ENCODE peak calls at places on chromosomes 5 and 9, in six cellular contexts. T, O, L, K, Q and Z are unnamed samples.

GRCh38 chr9:94909250-94909894 is 182.9 kb downstream of the AOPEP start:
- DNase-seq in T (no peak), O (no peak), L (peak), K (no peak), Q (no peak), Z (no peak)

GRCh38 chr5:61053937-61054336 is 108.3 kb downstream of the SMIM15 start:
- DNase-seq in T (no peak), O (no peak), L (no peak), K (no peak), Q (no peak), Z (no peak)

GRCh38 chr5:74786851-74787250 is 19.8 kb downstream of the NSA2 start:
- DNase-seq in T (no peak), O (no peak), L (no peak), K (no peak), Q (no peak), Z (no peak)

GRCh38 chr5:106956187-106956586 is 714.5 kb downstream of the EFNA5 start:
- DNase-seq in T (no peak), O (no peak), L (no peak), K (no peak), Q (no peak), Z (no peak)

GRCh38 chr9:116116411-116116810 is 37.2 kb upstream of the PAPPA start:
- DNase-seq in T (no peak), O (no peak), L (no peak), K (no peak), Q (no peak), Z (no peak)

GRCh38 chr5:128538249-128539037 is 398 bp upstream of the FBN2 start:
- DNase-seq in T (peak), O (no peak), L (no peak), K (peak), Q (peak), Z (peak)

GRCh38 chr5:1764606-1764960 is 35.1 kb downstream of the MRPL36 start:
- DNase-seq in T (no peak), O (no peak), L (no peak), K (no peak), Q (no peak), Z (no peak)

GRCh38 chr9:96071245-96072124 is 196.0 kb downstream of the ERCC6L2 start:
- DNase-seq in T (no peak), O (no peak), L (peak), K (peak), Q (no peak), Z (peak)

GRCh38 chr9:3650994-3651622 is 125.3 kb upstream of the RFX3 start:
- DNase-seq in T (no peak), O (no peak), L (peak), K (no peak), Q (no peak), Z (no peak)

GRCh38 chr9:129322641-129323375 is 144.7 kb upstream of the IER5L start:
- DNase-seq in T (peak), O (no peak), L (peak), K (no peak), Q (peak), Z (no peak)

GRCh38 chr9:34016149-34016548 is 32.5 kb downstream of the UBAP2 start:
- DNase-seq in T (no peak), O (no peak), L (no peak), K (no peak), Q (no peak), Z (no peak)

GRCh38 chr5:56480305-56481146 is 247.4 kb upstream of the ANKRD55 start:
- DNase-seq in T (peak), O (peak), L (no peak), K (peak), Q (peak), Z (peak)

GRCh38 chr9:2284770-2285169 is 269.6 kb downstream of the SMARCA2 start:
- DNase-seq in T (no peak), O (no peak), L (no peak), K (no peak), Q (no peak), Z (no peak)

GRCh38 chr5:13658761-13659160 is 285.7 kb downstream of the DNAH5 start:
- DNase-seq in T (no peak), O (no peak), L (no peak), K (no peak), Q (no peak), Z (no peak)

GRCh38 chr9:14348241-14349140 is 34.5 kb upstream of the NFIB start:
- DNase-seq in T (peak), O (no peak), L (no peak), K (peak), Q (no peak), Z (no peak)

GRCh38 chr5:35884125-35884788 is 27.6 kb downstream of the IL7R start:
- DNase-seq in T (no peak), O (no peak), L (no peak), K (no peak), Q (no peak), Z (no peak)

GRCh38 chr5:965604-966344 is 42.8 kb upstream of the NKD2 start:
- DNase-seq in T (no peak), O (no peak), L (no peak), K (no peak), Q (no peak), Z (no peak)

GRCh38 chr5:129767927-129768380 is 20.1 kb downstream of the MINAR2 start:
- DNase-seq in T (no peak), O (peak), L (peak), K (peak), Q (peak), Z (peak)

GRCh38 chr9:89701221-89701798 is 96.5 kb downstream of the GADD45G start:
- DNase-seq in T (no peak), O (peak), L (peak), K (no peak), Q (no peak), Z (no peak)

GRCh38 chr9:5205071-5205470 is 19.6 kb upstream of the INSL6 start:
- DNase-seq in T (no peak), O (no peak), L (no peak), K (no peak), Q (no peak), Z (no peak)

GRCh38 chr5:143066556-143067281 is 296.5 kb downstream of the ARHGAP26 start:
- DNase-seq in T (peak), O (no peak), L (peak), K (no peak), Q (no peak), Z (no peak)

GRCh38 chr5:95915999-95916686 is 45.5 kb downstream of the ELL2 start:
- DNase-seq in T (no peak), O (no peak), L (no peak), K (no peak), Q (no peak), Z (no peak)

GRCh38 chr5:127754727-127755126 is 51.5 kb downstream of the CCDC192 start:
- DNase-seq in T (no peak), O (no peak), L (no peak), K (no peak), Q (no peak), Z (peak)

GRCh38 chr9:26742843-26743242 is 149.8 kb downstream of the CAAP1 start:
- DNase-seq in T (no peak), O (no peak), L (no peak), K (no peak), Q (no peak), Z (no peak)

DNA sequence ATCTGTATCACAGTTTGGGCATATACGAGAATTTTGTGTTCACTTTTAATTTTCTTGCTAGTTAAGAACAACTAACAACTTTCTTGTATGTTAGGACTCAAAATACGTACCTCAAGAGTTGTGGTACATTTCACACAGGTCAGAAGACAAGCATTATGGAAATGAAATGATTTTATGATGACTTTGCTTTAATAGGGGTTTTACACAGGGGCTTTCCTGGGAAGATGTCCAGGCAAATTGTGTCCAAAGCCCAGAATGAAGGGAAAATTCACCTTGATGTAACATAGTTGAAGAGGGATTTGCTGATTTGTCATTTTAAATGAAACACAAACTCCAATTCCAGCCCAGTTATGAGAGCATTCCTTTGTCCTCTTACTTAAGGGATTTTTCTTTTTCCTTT is 89.3 kb downstream of the ARL15 start:
- DNase-seq in T (no peak), O (no peak), L (no peak), K (no peak), Q (no peak), Z (no peak)
- TF ChIP-seq CTCF in T (no peak), O (no peak), L (no peak), K (no peak), Q (no peak), Z (no peak)

GRCh38 chr5:40716000-40716399 is 36.3 kb downstream of the PTGER4 start:
- DNase-seq in T (no peak), O (no peak), L (no peak), K (no peak), Q (no peak), Z (no peak)

GRCh38 chr5:40720071-40720470 is 35.7 kb downstream of the TTC33 start:
- DNase-seq in T (no peak), O (no peak), L (no peak), K (no peak), Q (no peak), Z (no peak)

GRCh38 chr5:40716590-40716989 is 36.9 kb downstream of the PTGER4 start:
- DNase-seq in T (no peak), O (no peak), L (no peak), K (no peak), Q (no peak), Z (no peak)

DNA sequence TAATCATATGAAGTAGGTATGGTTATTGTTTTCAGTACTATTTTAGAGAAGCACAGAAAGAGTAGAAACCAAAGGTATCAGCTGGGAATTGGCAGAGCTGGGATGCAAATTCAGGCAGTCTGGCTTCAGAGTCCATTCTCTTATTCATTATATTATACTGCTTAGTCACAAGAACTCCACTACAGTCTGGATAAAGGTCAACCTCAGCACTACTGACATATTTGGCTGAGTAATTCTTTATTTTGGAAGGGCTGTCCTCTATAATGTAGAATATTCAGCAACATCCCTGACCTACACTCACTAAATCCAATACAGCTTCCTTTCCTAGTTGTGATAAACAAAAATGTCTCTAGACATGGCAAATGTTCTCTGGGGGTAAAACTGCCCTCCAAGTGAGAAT is 37.6 kb downstream of the PTGER4 start:
- DNase-seq in T (no peak), O (no peak), L (no peak), K (no peak), Q (no peak), Z (no peak)
- TF ChIP-seq CTCF in T (no peak), O (no peak), L (no peak), K (no peak), Q (no peak), Z (no peak)

GRCh38 chr5:149732500-149733128 is 2.5 kb downstream of the PPARGC1B start:
- DNase-seq in T (peak), O (no peak), L (no peak), K (no peak), Q (peak), Z (no peak)

GRCh38 chr5:149731332-149731616 is 1.2 kb downstream of the PPARGC1B start:
- DNase-seq in T (no peak), O (no peak), L (no peak), K (peak), Q (no peak), Z (peak)

GRCh38 chr5:149731617-149732400 is 1.7 kb downstream of the PPARGC1B start:
- DNase-seq in T (peak), O (peak), L (peak), K (peak), Q (peak), Z (peak)

GRCh38 chr5:149729150-149729549 is 960 bp upstream of the PPARGC1B start:
- DNase-seq in T (no peak), O (no peak), L (no peak), K (no peak), Q (no peak), Z (no peak)

DNA sequence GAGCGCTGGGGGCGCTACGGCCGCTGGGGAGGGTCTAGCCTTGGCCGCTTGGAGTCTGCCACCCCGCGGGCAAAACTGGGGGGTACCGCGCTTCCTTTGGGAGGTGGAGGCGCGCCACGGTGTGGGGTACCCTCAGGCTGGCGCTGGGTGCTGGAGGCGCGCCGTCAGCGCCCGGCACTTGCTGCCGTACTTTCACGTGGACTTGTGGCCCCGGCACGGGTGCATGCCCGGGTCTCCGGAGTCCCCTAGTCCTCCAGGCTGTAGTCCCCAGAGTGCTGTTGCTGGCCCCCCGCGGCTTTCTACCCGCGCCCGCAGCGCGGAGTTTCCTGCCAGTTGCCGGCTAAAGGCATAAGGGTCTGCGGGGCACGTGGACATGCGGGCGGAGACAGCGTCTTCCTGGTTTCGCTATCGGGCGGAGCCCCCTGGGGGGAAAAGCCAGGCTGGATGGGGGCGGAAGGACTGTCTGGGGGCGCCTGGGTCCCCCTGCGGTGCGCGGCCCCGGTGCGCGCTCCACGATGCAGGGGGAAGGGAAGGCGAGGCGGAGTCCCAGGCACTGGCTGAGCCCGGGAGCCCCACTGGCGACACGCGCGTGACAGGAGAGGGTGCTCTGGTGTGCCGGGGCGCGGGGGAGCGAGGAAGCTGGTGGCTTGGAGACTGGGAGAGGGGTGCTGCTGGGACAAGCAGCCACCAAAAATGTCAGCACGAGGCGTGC is 666 bp downstream of the PPARGC1B start:
- DNase-seq in T (peak), O (peak), L (peak), K (peak), Q (peak), Z (peak)
- TF ChIP-seq CTCF in T (no peak), O (no peak), L (no peak), K (no peak), Q (no peak), Z (no peak)

DNA sequence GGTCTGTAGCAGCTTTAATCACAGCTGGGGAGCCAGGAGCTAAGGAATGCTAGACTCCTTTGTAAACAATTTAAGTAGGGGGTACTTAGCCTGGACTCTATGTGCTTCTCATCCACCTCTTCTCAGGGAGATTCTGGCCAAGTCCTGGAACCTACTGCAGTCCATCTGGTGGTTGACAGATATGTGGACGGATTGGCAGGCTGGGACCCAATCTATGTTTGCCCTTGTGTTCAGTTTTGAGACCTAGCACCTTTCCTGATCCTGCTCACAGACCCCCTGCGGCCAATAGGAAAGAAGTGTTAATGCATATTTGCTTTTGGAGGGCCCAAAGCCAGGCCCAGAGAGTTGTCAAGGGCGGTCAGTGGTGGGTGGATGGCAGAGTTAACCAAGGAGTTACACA is 6.4 kb downstream of the SLC22A5 start:
- DNase-seq in T (no peak), O (no peak), L (no peak), K (no peak), Q (no peak), Z (no peak)
- TF ChIP-seq CTCF in T (no peak), O (no peak), L (no peak), K (no peak), Q (no peak), Z (no peak)

DNA sequence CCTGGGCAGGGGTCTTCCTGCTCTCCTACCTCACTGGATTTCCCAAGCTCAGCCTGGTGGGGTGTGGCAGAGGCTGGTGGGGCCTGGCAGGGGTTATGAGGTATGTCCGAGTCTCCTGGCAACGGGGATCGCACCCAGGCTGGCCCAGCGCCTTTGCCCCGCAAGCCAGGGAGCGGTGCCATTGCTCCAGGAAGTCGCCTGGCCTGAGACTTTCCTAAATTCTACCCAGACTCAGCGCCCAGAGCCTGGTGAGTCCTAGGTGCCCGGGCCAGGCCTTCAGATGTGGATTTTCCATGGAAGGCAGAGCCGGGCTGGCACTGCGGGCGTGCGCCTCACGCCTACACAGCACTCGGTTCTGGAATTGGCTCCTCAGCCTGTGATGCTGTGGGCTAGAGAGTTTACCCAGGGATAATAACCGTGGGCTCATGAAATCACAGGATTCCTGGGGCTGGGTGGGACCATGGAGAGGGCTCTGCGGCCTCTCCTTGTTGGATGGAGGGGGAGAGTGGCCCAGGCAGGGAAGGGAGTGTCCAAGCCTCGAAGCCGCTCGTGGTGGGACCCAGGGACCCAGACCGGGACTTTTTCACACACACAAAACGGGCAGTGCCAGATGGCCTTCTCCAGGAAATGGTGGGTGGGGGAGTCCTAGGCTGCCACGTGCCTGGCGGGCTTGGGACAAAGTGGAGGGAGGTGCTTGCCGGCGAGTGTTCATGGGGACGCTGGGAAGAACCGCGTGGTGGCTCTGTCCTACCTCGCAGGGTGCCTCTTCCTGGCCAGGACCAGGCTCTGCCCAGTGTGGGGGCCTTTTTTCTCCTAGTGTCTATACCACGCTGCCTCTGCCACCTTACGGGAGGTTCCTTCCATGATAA is 155.2 kb upstream of the COL5A1 start:
- DNase-seq in T (peak), O (peak), L (no peak), K (no peak), Q (peak), Z (no peak)
- TF ChIP-seq CTCF in T (no peak), O (no peak), L (no peak), K (no peak), Q (no peak), Z (no peak)

GRCh38 chr5:9099681-9100080 is 446.2 kb downstream of the SEMA5A start:
- DNase-seq in T (no peak), O (no peak), L (no peak), K (no peak), Q (no peak), Z (no peak)
- TF ChIP-seq CTCF in T (no peak), O (no peak), L (no peak), K (no peak), Q (no peak), Z (no peak)

DNA sequence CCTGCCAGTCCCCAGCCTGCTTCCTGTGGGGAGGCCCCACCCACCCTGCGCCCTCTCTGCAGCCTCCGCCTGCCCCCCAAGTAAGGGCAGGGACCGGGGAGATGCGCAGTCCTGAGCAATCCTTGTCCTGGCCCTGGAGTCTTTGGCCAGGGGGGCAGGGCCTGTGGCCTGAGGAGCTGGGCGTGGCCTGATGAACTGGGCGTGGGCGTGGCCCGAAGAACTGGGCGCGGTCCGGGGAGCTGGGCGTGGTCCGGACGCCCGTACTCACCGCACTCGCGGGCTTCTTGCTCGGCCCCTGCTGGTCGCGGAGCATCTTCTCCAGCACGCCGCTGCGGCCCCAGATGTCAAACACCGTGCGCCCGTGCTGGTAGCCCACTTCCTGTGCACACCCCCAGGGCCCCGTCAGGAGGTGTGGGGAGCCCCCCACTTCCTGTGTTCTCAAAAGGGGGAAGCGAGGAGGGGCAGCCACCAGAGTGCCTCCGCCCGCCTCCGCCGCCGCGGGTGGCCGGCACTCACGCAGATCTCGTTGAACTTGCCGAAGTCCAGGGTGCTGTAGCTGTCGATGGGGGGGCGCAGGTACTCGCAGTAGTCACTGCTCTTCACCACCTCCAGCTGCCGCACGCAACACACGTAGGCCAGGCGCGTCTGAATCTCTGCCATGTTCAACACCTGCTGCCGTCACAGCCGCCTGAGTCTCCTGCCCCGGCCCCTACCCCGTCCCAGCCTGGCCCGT is 2.7 kb upstream of the NSMF start:
- DNase-seq in T (peak), O (peak), L (peak), K (peak), Q (peak), Z (peak)
- TF ChIP-seq CTCF in T (no peak), O (no peak), L (no peak), K (peak), Q (no peak), Z (no peak)

GRCh38 chr5:37926732-37927131 is 86.9 kb upstream of the GDNF start:
- DNase-seq in T (no peak), O (no peak), L (no peak), K (no peak), Q (no peak), Z (no peak)
- TF ChIP-seq CTCF in T (no peak), O (no peak), L (no peak), K (no peak), Q (no peak), Z (no peak)

GRCh38 chr5:179146277-179146676 is 86.1 kb downstream of the ZNF354C start:
- DNase-seq in T (no peak), O (no peak), L (peak), K (no peak), Q (no peak), Z (no peak)

GRCh38 chr5:179140293-179140692 is 80.1 kb downstream of the ZNF354C start:
- DNase-seq in T (no peak), O (no peak), L (no peak), K (no peak), Q (no peak), Z (no peak)

GRCh38 chr5:179141867-179142266 is 81.7 kb downstream of the ZNF354C start:
- DNase-seq in T (no peak), O (no peak), L (no peak), K (no peak), Q (no peak), Z (no peak)

GRCh38 chr5:179142434-179143198 is 82.4 kb downstream of the ZNF354C start:
- DNase-seq in T (no peak), O (no peak), L (peak), K (no peak), Q (no peak), Z (no peak)

GRCh38 chr5:179143446-179143845 is 83.3 kb downstream of the ZNF354C start:
- DNase-seq in T (peak), O (no peak), L (no peak), K (no peak), Q (no peak), Z (peak)
- TF ChIP-seq CTCF in T (no peak), O (no peak), L (no peak), K (peak), Q (no peak), Z (peak)